ENCODE peak calls at places on chromosomes 4 and X, in eight cellular contexts. F, U, V, B, S, Z, M and R are unnamed samples.
A peak's percentile ranks its signal among the peaks of the same experiment; 100 is the strongest.

GRCh38 chrX:38800981-38801845 is at the start of gene MID1IP1:
- DNase-seq in B (peak; percentile 87), F (peak; percentile 95), M (peak; percentile 80), U (peak; percentile 89), S (peak; percentile 93), Z (peak; percentile 93), V (peak; percentile 93), R (peak; percentile 73)

GRCh38 chr4:80566203-80566872 is 230.8 kb downstream of the CFAP299 start:
- DNase-seq in V (no peak), F (no peak), M (no peak), S (no peak), U (no peak), B (no peak), Z (no peak), R (no peak)

GRCh38 chr4:32136081-32136787 is 1416.1 kb downstream of the PCDH7 start:
- DNase-seq in M (no peak), U (peak; percentile 76), Z (no peak), B (no peak), F (no peak), V (no peak), S (no peak), R (no peak)

GRCh38 chrX:15269120-15269519 is 763 bp downstream of the ASB9 start:
- DNase-seq in F (no peak), V (no peak), U (no peak), M (no peak), S (no peak), B (no peak), Z (no peak), R (no peak)

GRCh38 chrX:125651426-125651825 is 331.8 kb downstream of the TEX13C start:
- DNase-seq in V (no peak), S (no peak), F (no peak), B (no peak), Z (no peak), M (peak; percentile 8), U (peak; percentile 24), R (no peak)

GRCh38 chrX:115177941-115178340 is 11.3 kb upstream of the RBMXL3 start:
- DNase-seq in B (no peak), V (peak; percentile 4), F (peak; percentile 2), M (peak; percentile 6), S (no peak), Z (no peak), U (peak; percentile 19), R (no peak)

GRCh38 chrX:149036086-149036485 is 469.0 kb downstream of the IDS start:
- DNase-seq in M (no peak), S (no peak), V (no peak), F (peak; percentile 27), U (no peak), B (no peak), Z (no peak), R (no peak)

GRCh38 chrX:56564182-56564885 is 907 bp downstream of the UBQLN2 start:
- DNase-seq in S (no peak), M (peak; percentile 72), V (peak; percentile 13), Z (peak; percentile 83), B (peak; percentile 19), U (peak; percentile 58), F (peak; percentile 16), R (no peak)

GRCh38 chrX:111507931-111508330 is 3.5 kb upstream of the SERTM2 start:
- DNase-seq in S (no peak), V (no peak), F (no peak), M (no peak), Z (no peak), U (peak; percentile 43), B (no peak), R (no peak)

GRCh38 chr4:16439003-16439402 is 212.7 kb upstream of the TAPT1 start:
- DNase-seq in M (peak; percentile 80), F (no peak), U (no peak), Z (no peak), B (peak; percentile 11), V (no peak), S (no peak), R (no peak)

GRCh38 chrX:150223176-150224015 is 139.7 kb upstream of the MAMLD1 start:
- DNase-seq in F (no peak), Z (peak; percentile 64), M (no peak), V (no peak), U (no peak), S (no peak), B (no peak), R (no peak)

GRCh38 chrX:75963774-75964173 is 178.7 kb upstream of the MAGEE2 start:
- DNase-seq in V (no peak), U (no peak), S (no peak), M (no peak), B (no peak), Z (no peak), F (no peak), R (no peak)

GRCh38 chr4:137213372-137214173 is 318.7 kb downstream of the PCDH18 start:
- DNase-seq in Z (no peak), V (no peak), B (peak; percentile 75), F (peak; percentile 3), U (no peak), M (peak; percentile 38), S (no peak), R (no peak)

GRCh38 chr4:139617702-139618490 is 47.7 kb upstream of the MGST2 start:
- DNase-seq in B (no peak), V (no peak), U (no peak), M (no peak), S (no peak), Z (no peak), F (peak; percentile 22), R (no peak)

GRCh38 chrX:18368402-18368801 is 13.9 kb upstream of the SCML2 start:
- DNase-seq in U (no peak), B (no peak), M (no peak), V (no peak), Z (peak; percentile 38), S (no peak), F (no peak), R (no peak)

GRCh38 chrX:9310596-9310995 is 154.3 kb upstream of the TBL1X start:
- DNase-seq in M (peak; percentile 48), Z (no peak), S (no peak), U (no peak), B (peak; percentile 66), V (no peak), F (peak; percentile 15), R (no peak)

GRCh38 chr4:130336585-130337217 is 1240.7 kb downstream of the C4orf33 start:
- DNase-seq in S (no peak), Z (no peak), U (peak; percentile 58), V (peak; percentile 19), B (peak; percentile 13), M (peak; percentile 9), F (peak; percentile 64), R (no peak)

GRCh38 chr4:55125087-55125721 is at the start of gene KDR:
- DNase-seq in U (peak; percentile 34), S (peak; percentile 75), F (peak; percentile 58), B (no peak), Z (no peak), M (peak; percentile 23), V (peak; percentile 45), R (peak; percentile 67)

GRCh38 chrX:112945796-112946195 is 105.2 kb upstream of the AMOT start:
- DNase-seq in S (no peak), M (no peak), F (no peak), Z (no peak), U (no peak), V (no peak), B (no peak), R (no peak)

GRCh38 chrX:112946227-112946626 is 105.6 kb upstream of the AMOT start:
- DNase-seq in U (no peak), F (no peak), M (no peak), B (no peak), Z (no peak), S (no peak), V (no peak), R (no peak)

DNA sequence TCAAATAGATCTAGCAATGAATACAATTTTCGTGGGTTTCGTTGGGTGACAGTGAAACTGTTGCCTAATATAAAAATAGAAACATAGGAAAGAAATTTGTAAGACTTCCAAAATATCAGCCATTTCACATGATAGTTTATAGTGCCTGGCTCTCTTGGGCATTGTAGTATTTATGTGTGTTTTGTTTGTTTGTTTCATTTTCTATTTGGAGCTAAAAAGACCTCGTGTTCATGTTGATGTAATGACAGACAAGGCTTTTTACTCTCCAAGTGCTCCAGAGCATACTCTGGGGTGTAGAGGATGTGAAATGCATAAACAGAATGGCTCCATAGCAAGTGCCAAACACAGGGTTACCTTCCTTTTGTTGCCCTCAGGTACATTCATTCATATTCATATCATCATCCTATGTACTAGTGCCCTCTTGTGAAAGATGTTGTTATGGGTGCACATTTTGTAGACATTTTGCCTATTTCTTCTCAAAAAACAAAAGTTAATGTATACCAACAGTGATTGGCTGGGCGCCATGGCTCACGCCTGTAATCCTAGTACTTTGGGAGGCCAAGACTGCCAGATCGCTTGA is 100.7 kb upstream of the AMOT start:
- DNase-seq in B (no peak), V (peak; percentile 18), Z (no peak), F (no peak), M (no peak), S (no peak), U (peak; percentile 25), R (no peak)
- TF ChIP-seq CTCF in B (no peak), V (peak; percentile 42), Z (peak; percentile 25), F (no peak), M (no peak), S (no peak), U (no peak), R (no peak)

GRCh38 chr4:45550766-45551366 is 573.0 kb downstream of the GABRG1 start:
- DNase-seq in B (no peak), V (no peak), S (no peak), Z (no peak), M (no peak), F (no peak), U (peak; percentile 32), R (no peak)
- TF ChIP-seq CTCF in B (no peak), V (no peak), S (no peak), Z (no peak), M (no peak), F (no peak), U (peak; percentile 32), R (no peak)

GRCh38 chr4:184983660-184984356 is 34.5 kb upstream of the HELT start:
- DNase-seq in Z (no peak), B (peak; percentile 36), F (peak; percentile 66), U (peak; percentile 70), S (peak; percentile 85), V (peak; percentile 61), M (peak; percentile 5), R (peak; percentile 65)
- TF ChIP-seq CTCF in Z (peak; percentile 51), B (peak; percentile 66), F (peak; percentile 45), U (peak; percentile 47), S (peak; percentile 30), V (peak; percentile 52), M (peak; percentile 19), R (peak; percentile 16)

GRCh38 chrX:154373340-154374306 is 811 bp downstream of the FLNA start:
- DNase-seq in F (peak; percentile 83), U (peak; percentile 83), B (peak; percentile 64), V (peak; percentile 75), Z (no peak), M (peak; percentile 67), S (no peak), R (no peak)

GRCh38 chrX:154372612-154373022 is 1.8 kb downstream of the FLNA start:
- DNase-seq in S (no peak), B (peak; percentile 39), V (no peak), U (no peak), M (peak; percentile 51), F (no peak), Z (no peak), R (no peak)

GRCh38 chrX:154375156-154375504 is 696 bp upstream of the FLNA start:
- DNase-seq in V (no peak), Z (no peak), B (no peak), M (no peak), U (no peak), F (no peak), S (no peak), R (no peak)

GRCh38 chrX:154376768-154377167 is 2.3 kb upstream of the EMD start:
- DNase-seq in V (no peak), M (no peak), Z (no peak), U (no peak), B (no peak), F (peak; percentile 47), S (no peak), R (no peak)

GRCh38 chrX:154374361-154375155 is at the start of gene FLNA:
- DNase-seq in V (peak; percentile 57), U (no peak), Z (no peak), M (no peak), F (peak; percentile 34), S (peak; percentile 87), B (no peak), R (no peak)
- TF ChIP-seq CTCF in V (peak; percentile 23), U (no peak), Z (no peak), M (no peak), F (no peak), S (no peak), B (no peak), R (no peak)